ENCODE peak calls at places on chromosomes 3 and 15, in six cellular contexts. Y is OCI-LY7, O is HCT116, E is brain microvascular endothelial cell, B is adrenal gland, T is H1. R is an unnamed sample. For H3K36me3, the result is how much of the 10 kb centered on the place peaks cover.

GRCh38 chr3:157982359-157982758 is 123.9 kb downstream of the SHOX2 start:
- DNase-seq in Y (no peak), O (no peak), E (no peak), B (no peak), T (no peak), R (no peak)

GRCh38 chr3:173275740-173276139 is 121.8 kb upstream of the NLGN1 start:
- DNase-seq in Y (peak), O (peak), E (no peak), B (no peak), T (no peak), R (no peak)

GRCh38 chr3:138781012-138781470 is 53.7 kb downstream of the PIK3CB start:
- DNase-seq in Y (no peak), O (no peak), E (no peak), B (no peak), T (no peak), R (no peak)

GRCh38 chr15:71779073-71779797 is 31.1 kb upstream of the NR2E3 start:
- DNase-seq in Y (no peak), O (no peak), E (no peak), B (no peak), T (no peak), R (no peak)

GRCh38 chr3:107430214-107431047 is 53.2 kb downstream of the CCDC54 start:
- DNase-seq in Y (no peak), O (no peak), E (peak), B (peak), T (no peak), R (no peak)

GRCh38 chr3:5707794-5708193 is 520.3 kb downstream of the EDEM1 start:
- DNase-seq in Y (no peak), O (no peak), E (no peak), B (no peak), T (no peak), R (no peak)

GRCh38 chr3:194367992-194368841 is 1.3 kb downstream of the LRRC15 start:
- DNase-seq in Y (peak), O (no peak), E (no peak), B (no peak), T (no peak), R (peak)

GRCh38 chr3:166284994-166285393 is 447.8 kb upstream of the BCHE start:
- DNase-seq in Y (no peak), O (no peak), E (peak), B (no peak), T (no peak), R (no peak)

GRCh38 chr3:177410734-177411133 is 213.5 kb upstream of the TBL1XR1 start:
- DNase-seq in Y (peak), O (no peak), E (no peak), B (no peak), T (no peak), R (no peak)

GRCh38 chr3:123723527-123724168 is 138.8 kb upstream of the HACD2 start:
- DNase-seq in Y (peak), O (peak), E (peak), B (peak), T (peak), R (no peak)

GRCh38 chr3:27573780-27574437 is 89.7 kb upstream of the SLC4A7 start:
- DNase-seq in Y (no peak), O (no peak), E (no peak), B (no peak), T (no peak), R (no peak)

GRCh38 chr3:58038675-58039302 is 30.6 kb downstream of the FLNB start:
- DNase-seq in Y (no peak), O (no peak), E (no peak), B (no peak), T (no peak), R (no peak)

GRCh38 chr3:173932624-173933023 is 535.1 kb downstream of the NLGN1 start:
- DNase-seq in Y (no peak), O (no peak), E (peak), B (no peak), T (no peak), R (peak)

GRCh38 chr15:68051907-68052306 is 2.2 kb upstream of the PIAS1 start:
- DNase-seq in Y (no peak), O (no peak), E (no peak), B (no peak), T (no peak), R (no peak)

GRCh38 chr15:31435256-31435781 is 108.7 kb downstream of the KLF13 start:
- DNase-seq in Y (peak), O (peak), E (peak), B (peak), T (peak), R (peak)

GRCh38 chr3:56290376-56290775 is 177.9 kb downstream of the ERC2 start:
- DNase-seq in Y (no peak), O (no peak), E (no peak), B (no peak), T (no peak), R (no peak)

GRCh38 chr3:195151866-195152526 is 119.0 kb downstream of the XXYLT1 start:
- DNase-seq in Y (no peak), O (peak), E (peak), B (no peak), T (no peak), R (peak)

GRCh38 chr3:38278841-38279240 is 3.3 kb upstream of the SLC22A14 start:
- DNase-seq in Y (no peak), O (no peak), E (no peak), B (no peak), T (no peak), R (no peak)

GRCh38 chr15:38991126-38991525 is 426.5 kb upstream of the RASGRP1 start:
- DNase-seq in Y (no peak), O (peak), E (peak), B (no peak), T (no peak), R (no peak)

GRCh38 chr3:175186511-175186910 is 327.4 kb downstream of the NAALADL2 start:
- DNase-seq in Y (no peak), O (no peak), E (no peak), B (no peak), T (no peak), R (no peak)

GRCh38 chr3:122572940-122573412 is 4.5 kb upstream of the PARP15 start:
- DNase-seq in Y (peak), O (no peak), E (no peak), B (no peak), T (peak), R (no peak)

GRCh38 chr3:155605571-155605970 is 139.3 kb downstream of the PLCH1 start:
- DNase-seq in Y (no peak), O (no peak), E (no peak), B (no peak), T (no peak), R (no peak)

GRCh38 chr15:45869034-45869668 is 234.3 kb downstream of the SQOR start:
- DNase-seq in Y (no peak), O (no peak), E (no peak), B (no peak), T (no peak), R (no peak)

GRCh38 chr15:45871121-45871855 is 236.5 kb downstream of the SQOR start:
- DNase-seq in Y (no peak), O (no peak), E (peak), B (no peak), T (no peak), R (peak)

GRCh38 chr15:45863881-45864580 is 229.2 kb downstream of the SQOR start:
- DNase-seq in Y (no peak), O (no peak), E (no peak), B (no peak), T (no peak), R (no peak)

GRCh38 chr15:45867281-45867680 is 232.5 kb downstream of the SQOR start:
- DNase-seq in Y (no peak), O (no peak), E (no peak), B (no peak), T (no peak), R (no peak)

DNA sequence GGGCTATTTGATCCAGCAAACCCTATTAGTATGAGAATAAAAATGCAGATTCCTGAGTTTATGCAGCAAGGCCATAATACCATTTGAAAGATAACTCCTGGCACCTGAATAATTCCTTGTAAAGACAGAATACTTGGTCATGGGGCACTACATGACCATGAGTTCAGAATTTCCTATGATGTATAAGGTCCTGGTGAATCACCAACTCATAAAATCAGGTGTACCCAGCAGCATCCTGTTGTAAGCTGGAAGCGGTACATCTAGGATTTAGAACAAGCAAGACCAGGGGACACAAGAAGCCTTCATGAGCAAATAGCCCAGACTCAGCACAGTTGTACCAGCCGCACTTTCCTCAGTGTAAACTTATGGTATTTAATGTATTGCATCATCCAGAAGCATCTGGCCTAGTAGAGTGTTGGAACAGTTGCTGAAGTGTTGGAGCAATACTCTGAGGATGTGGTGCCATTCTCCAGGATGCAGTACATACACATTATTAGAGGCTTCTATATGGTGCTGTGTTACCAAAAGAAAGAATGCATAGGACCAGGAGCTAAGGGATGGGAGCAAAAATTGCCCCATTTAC is 233.4 kb downstream of the SQOR start:
- DNase-seq in Y (no peak), O (no peak), E (no peak), B (no peak), T (no peak), R (no peak)
- TF ChIP-seq CTCF in Y (no peak), O (no peak), E (no peak), B (no peak), T (no peak), R (no peak)

GRCh38 chr3:59817511-59817910 is 767.7 kb upstream of the CFAP20DC start:
- DNase-seq in Y (no peak), O (no peak), E (no peak), B (no peak), T (no peak), R (no peak)
- H3K4me3 ChIP-seq in Y (no peak), O (peak), E (no peak), B (no peak), T (no peak), R (no peak)

GRCh38 chr3:43345246-43345645 is 58.9 kb downstream of the SNRK start:
- DNase-seq in Y (no peak), O (no peak), E (no peak), B (no peak), T (no peak), R (no peak)
- H3K36me3 ChIP-seq in Y (half or more), O (under half), E (under half), B (half or more), T (under half), R (under half)

GRCh38 chr15:101014921-101015841 is 96.0 kb downstream of the LRRK1 start:
- DNase-seq in Y (peak), O (peak), E (peak), B (peak), T (no peak), R (no peak)
- TF ChIP-seq CTCF in Y (peak), O (peak), E (peak), B (peak), T (peak), R (peak)

R was measured in BJ.